ENCODE peak calls at places on chromosomes 4 and X, in ten cellular contexts. One of them, this sample, is unnamed.

GRCh38 chr4:7721984-7722551 is 217.6 kb downstream of the AFAP1 start:
- DNase-seq in SJSA1: no peak
- DNase-seq in BJ: no peak
- DNase-seq in NCI-H524: no peak
- DNase-seq in activated CD4-positive, alpha-beta memory T cell treated with anti-CD3 and anti-CD28 coated beads, Interleukin-2, amount 10 ng/mL, durations not matched to agents 7 days and 5 days: no peak
- DNase-seq in NCI-H2171 treated with DMSO at 0.1 percent for 48 hours: no peak
- DNase-seq in AG09309: no peak
- DNase-seq in frontal cortex: no peak
- DNase-seq in NCI-H1694: no peak
- DNase-seq in nephron progenitor cell: no peak
- DNase-seq in this sample: no peak

GRCh38 chr4:152676052-152676854 is 3.5 kb downstream of the TMEM154 start:
- DNase-seq in SJSA1: no peak
- DNase-seq in BJ: no peak
- DNase-seq in NCI-H524: no peak
- DNase-seq in activated CD4-positive, alpha-beta memory T cell treated with anti-CD3 and anti-CD28 coated beads, Interleukin-2, amount 10 ng/mL, durations not matched to agents 7 days and 5 days: no peak
- DNase-seq in NCI-H2171 treated with DMSO at 0.1 percent for 48 hours: no peak
- DNase-seq in AG09309: no peak
- DNase-seq in frontal cortex: no peak
- DNase-seq in NCI-H1694: no peak
- DNase-seq in nephron progenitor cell: no peak
- DNase-seq in this sample: no peak

GRCh38 chr4:7295201-7295916 is 103.0 kb downstream of the SORCS2 start:
- DNase-seq in SJSA1: no peak
- DNase-seq in BJ: no peak
- DNase-seq in NCI-H524: no peak
- DNase-seq in activated CD4-positive, alpha-beta memory T cell treated with anti-CD3 and anti-CD28 coated beads, Interleukin-2, amount 10 ng/mL, durations not matched to agents 7 days and 5 days: no peak
- DNase-seq in NCI-H2171 treated with DMSO at 0.1 percent for 48 hours: no peak
- DNase-seq in AG09309: no peak
- DNase-seq in frontal cortex: peak
- DNase-seq in NCI-H1694: no peak
- DNase-seq in nephron progenitor cell: no peak
- DNase-seq in this sample: no peak

GRCh38 chr4:104064650-104065577 is 345.1 kb upstream of the TACR3 start:
- DNase-seq in SJSA1: peak
- DNase-seq in BJ: no peak
- DNase-seq in NCI-H524: peak
- DNase-seq in activated CD4-positive, alpha-beta memory T cell treated with anti-CD3 and anti-CD28 coated beads, Interleukin-2, amount 10 ng/mL, durations not matched to agents 7 days and 5 days: no peak
- DNase-seq in NCI-H2171 treated with DMSO at 0.1 percent for 48 hours: peak
- DNase-seq in AG09309: no peak
- DNase-seq in frontal cortex: peak
- DNase-seq in NCI-H1694: peak
- DNase-seq in nephron progenitor cell: peak
- DNase-seq in this sample: no peak

GRCh38 chr4:169024762-169025161 is 14.7 kb upstream of the CBR4 start:
- DNase-seq in SJSA1: peak
- DNase-seq in BJ: no peak
- DNase-seq in NCI-H524: peak
- DNase-seq in activated CD4-positive, alpha-beta memory T cell treated with anti-CD3 and anti-CD28 coated beads, Interleukin-2, amount 10 ng/mL, durations not matched to agents 7 days and 5 days: no peak
- DNase-seq in NCI-H2171 treated with DMSO at 0.1 percent for 48 hours: peak
- DNase-seq in AG09309: no peak
- DNase-seq in frontal cortex: no peak
- DNase-seq in NCI-H1694: peak
- DNase-seq in nephron progenitor cell: no peak
- DNase-seq in this sample: no peak

GRCh38 chrX:139844163-139844562 is 88.7 kb downstream of the ATP11C start:
- DNase-seq in SJSA1: no peak
- DNase-seq in BJ: no peak
- DNase-seq in NCI-H524: no peak
- DNase-seq in activated CD4-positive, alpha-beta memory T cell treated with anti-CD3 and anti-CD28 coated beads, Interleukin-2, amount 10 ng/mL, durations not matched to agents 7 days and 5 days: no peak
- DNase-seq in NCI-H2171 treated with DMSO at 0.1 percent for 48 hours: no peak
- DNase-seq in AG09309: no peak
- DNase-seq in frontal cortex: no peak
- DNase-seq in NCI-H1694: no peak
- DNase-seq in nephron progenitor cell: no peak
- DNase-seq in this sample: no peak

GRCh38 chr4:105236917-105237311 is 90.2 kb downstream of the TET2 start:
- DNase-seq in SJSA1: no peak
- DNase-seq in BJ: no peak
- DNase-seq in NCI-H524: no peak
- DNase-seq in activated CD4-positive, alpha-beta memory T cell treated with anti-CD3 and anti-CD28 coated beads, Interleukin-2, amount 10 ng/mL, durations not matched to agents 7 days and 5 days: no peak
- DNase-seq in NCI-H2171 treated with DMSO at 0.1 percent for 48 hours: no peak
- DNase-seq in AG09309: no peak
- DNase-seq in frontal cortex: no peak
- DNase-seq in NCI-H1694: no peak
- DNase-seq in nephron progenitor cell: no peak
- DNase-seq in this sample: no peak

GRCh38 chr4:128690009-128690408 is 119.5 kb upstream of the JADE1 start:
- DNase-seq in SJSA1: no peak
- DNase-seq in BJ: no peak
- DNase-seq in NCI-H524: no peak
- DNase-seq in activated CD4-positive, alpha-beta memory T cell treated with anti-CD3 and anti-CD28 coated beads, Interleukin-2, amount 10 ng/mL, durations not matched to agents 7 days and 5 days: no peak
- DNase-seq in NCI-H2171 treated with DMSO at 0.1 percent for 48 hours: no peak
- DNase-seq in AG09309: no peak
- DNase-seq in frontal cortex: no peak
- DNase-seq in NCI-H1694: no peak
- DNase-seq in nephron progenitor cell: no peak
- DNase-seq in this sample: no peak

GRCh38 chrX:43970528-43970927 is 2.7 kb downstream of the NDP start:
- DNase-seq in SJSA1: no peak
- DNase-seq in BJ: no peak
- DNase-seq in NCI-H524: peak
- DNase-seq in activated CD4-positive, alpha-beta memory T cell treated with anti-CD3 and anti-CD28 coated beads, Interleukin-2, amount 10 ng/mL, durations not matched to agents 7 days and 5 days: no peak
- DNase-seq in NCI-H2171 treated with DMSO at 0.1 percent for 48 hours: peak
- DNase-seq in AG09309: no peak
- DNase-seq in frontal cortex: no peak
- DNase-seq in NCI-H1694: no peak
- DNase-seq in nephron progenitor cell: no peak
- DNase-seq in this sample: no peak

GRCh38 chr4:173539986-173540385 is 10.0 kb upstream of the HAND2 start:
- DNase-seq in SJSA1: no peak
- DNase-seq in BJ: no peak
- DNase-seq in NCI-H524: no peak
- DNase-seq in activated CD4-positive, alpha-beta memory T cell treated with anti-CD3 and anti-CD28 coated beads, Interleukin-2, amount 10 ng/mL, durations not matched to agents 7 days and 5 days: no peak
- DNase-seq in NCI-H2171 treated with DMSO at 0.1 percent for 48 hours: no peak
- DNase-seq in AG09309: no peak
- DNase-seq in frontal cortex: no peak
- DNase-seq in NCI-H1694: no peak
- DNase-seq in nephron progenitor cell: no peak
- DNase-seq in this sample: no peak

GRCh38 chr4:152063301-152064235 is 302.8 kb upstream of the GATB start:
- DNase-seq in SJSA1: no peak
- DNase-seq in BJ: no peak
- DNase-seq in NCI-H524: peak
- DNase-seq in activated CD4-positive, alpha-beta memory T cell treated with anti-CD3 and anti-CD28 coated beads, Interleukin-2, amount 10 ng/mL, durations not matched to agents 7 days and 5 days: peak
- DNase-seq in NCI-H2171 treated with DMSO at 0.1 percent for 48 hours: peak
- DNase-seq in AG09309: no peak
- DNase-seq in frontal cortex: no peak
- DNase-seq in NCI-H1694: peak
- DNase-seq in nephron progenitor cell: peak
- DNase-seq in this sample: peak

GRCh38 chr4:129322947-129323346 is 227.0 kb downstream of the C4orf33 start:
- DNase-seq in SJSA1: no peak
- DNase-seq in BJ: no peak
- DNase-seq in NCI-H524: no peak
- DNase-seq in activated CD4-positive, alpha-beta memory T cell treated with anti-CD3 and anti-CD28 coated beads, Interleukin-2, amount 10 ng/mL, durations not matched to agents 7 days and 5 days: no peak
- DNase-seq in NCI-H2171 treated with DMSO at 0.1 percent for 48 hours: no peak
- DNase-seq in AG09309: no peak
- DNase-seq in frontal cortex: no peak
- DNase-seq in NCI-H1694: no peak
- DNase-seq in nephron progenitor cell: no peak
- DNase-seq in this sample: no peak

GRCh38 chr4:7396186-7396585 is 38.5 kb downstream of the PSAPL1 start:
- DNase-seq in SJSA1: no peak
- DNase-seq in BJ: no peak
- DNase-seq in NCI-H524: no peak
- DNase-seq in activated CD4-positive, alpha-beta memory T cell treated with anti-CD3 and anti-CD28 coated beads, Interleukin-2, amount 10 ng/mL, durations not matched to agents 7 days and 5 days: peak
- DNase-seq in NCI-H2171 treated with DMSO at 0.1 percent for 48 hours: no peak
- DNase-seq in AG09309: no peak
- DNase-seq in frontal cortex: no peak
- DNase-seq in NCI-H1694: no peak
- DNase-seq in nephron progenitor cell: no peak
- DNase-seq in this sample: no peak

GRCh38 chr4:85430697-85431096 is 44.3 kb upstream of the ARHGAP24 start:
- DNase-seq in SJSA1: no peak
- DNase-seq in BJ: no peak
- DNase-seq in NCI-H524: no peak
- DNase-seq in activated CD4-positive, alpha-beta memory T cell treated with anti-CD3 and anti-CD28 coated beads, Interleukin-2, amount 10 ng/mL, durations not matched to agents 7 days and 5 days: no peak
- DNase-seq in NCI-H2171 treated with DMSO at 0.1 percent for 48 hours: no peak
- DNase-seq in AG09309: no peak
- DNase-seq in frontal cortex: no peak
- DNase-seq in NCI-H1694: no peak
- DNase-seq in nephron progenitor cell: no peak
- DNase-seq in this sample: no peak

GRCh38 chr4:139154538-139154937 is 22.5 kb downstream of the ELF2 start:
- DNase-seq in SJSA1: no peak
- DNase-seq in BJ: no peak
- DNase-seq in NCI-H524: no peak
- DNase-seq in activated CD4-positive, alpha-beta memory T cell treated with anti-CD3 and anti-CD28 coated beads, Interleukin-2, amount 10 ng/mL, durations not matched to agents 7 days and 5 days: no peak
- DNase-seq in NCI-H2171 treated with DMSO at 0.1 percent for 48 hours: no peak
- DNase-seq in AG09309: no peak
- DNase-seq in frontal cortex: no peak
- DNase-seq in NCI-H1694: no peak
- DNase-seq in nephron progenitor cell: no peak
- DNase-seq in this sample: no peak

GRCh38 chr4:73451404-73451803 is 15.4 kb downstream of the AFP start:
- DNase-seq in SJSA1: no peak
- DNase-seq in BJ: no peak
- DNase-seq in NCI-H524: peak
- DNase-seq in activated CD4-positive, alpha-beta memory T cell treated with anti-CD3 and anti-CD28 coated beads, Interleukin-2, amount 10 ng/mL, durations not matched to agents 7 days and 5 days: no peak
- DNase-seq in NCI-H2171 treated with DMSO at 0.1 percent for 48 hours: peak
- DNase-seq in AG09309: no peak
- DNase-seq in frontal cortex: no peak
- DNase-seq in NCI-H1694: peak
- DNase-seq in nephron progenitor cell: no peak
- DNase-seq in this sample: no peak

GRCh38 chr4:31408136-31408535 is 688.0 kb downstream of the PCDH7 start:
- DNase-seq in SJSA1: no peak
- DNase-seq in BJ: no peak
- DNase-seq in NCI-H524: no peak
- DNase-seq in activated CD4-positive, alpha-beta memory T cell treated with anti-CD3 and anti-CD28 coated beads, Interleukin-2, amount 10 ng/mL, durations not matched to agents 7 days and 5 days: no peak
- DNase-seq in NCI-H2171 treated with DMSO at 0.1 percent for 48 hours: no peak
- DNase-seq in AG09309: no peak
- DNase-seq in frontal cortex: no peak
- DNase-seq in NCI-H1694: no peak
- DNase-seq in nephron progenitor cell: no peak
- DNase-seq in this sample: no peak

GRCh38 chr4:121191351-121191750 is 27.2 kb upstream of the TNIP3 start:
- DNase-seq in SJSA1: no peak
- DNase-seq in BJ: no peak
- DNase-seq in NCI-H524: no peak
- DNase-seq in activated CD4-positive, alpha-beta memory T cell treated with anti-CD3 and anti-CD28 coated beads, Interleukin-2, amount 10 ng/mL, durations not matched to agents 7 days and 5 days: no peak
- DNase-seq in NCI-H2171 treated with DMSO at 0.1 percent for 48 hours: no peak
- DNase-seq in AG09309: no peak
- DNase-seq in frontal cortex: no peak
- DNase-seq in NCI-H1694: no peak
- DNase-seq in nephron progenitor cell: no peak
- DNase-seq in this sample: no peak

GRCh38 chr4:108991929-108992328 is 229.1 kb upstream of the ETNPPL start:
- DNase-seq in SJSA1: peak
- DNase-seq in BJ: no peak
- DNase-seq in NCI-H524: no peak
- DNase-seq in activated CD4-positive, alpha-beta memory T cell treated with anti-CD3 and anti-CD28 coated beads, Interleukin-2, amount 10 ng/mL, durations not matched to agents 7 days and 5 days: no peak
- DNase-seq in NCI-H2171 treated with DMSO at 0.1 percent for 48 hours: no peak
- DNase-seq in AG09309: peak
- DNase-seq in frontal cortex: no peak
- DNase-seq in NCI-H1694: no peak
- DNase-seq in nephron progenitor cell: no peak
- DNase-seq in this sample: no peak

This sample was measured in stimulated activated naive CD4-positive, alpha-beta T cell.